ENCODE peak calls at places on chromosomes 2 and 18, in five cellular contexts. I is IMR-90, J is psoas muscle, S is gastrocnemius medialis, K is mucosa of descending colon. W is an unnamed sample.

GRCh38 chr2:1598041-1598710 is 146.1 kb downstream of the PXDN start:
- DNase-seq in I (no peak), J (no peak), S (no peak), K (no peak), W (no peak)

GRCh38 chr2:15981646-15982045 is 41.3 kb downstream of the MYCN start:
- DNase-seq in I (no peak), J (no peak), S (no peak), K (no peak), W (no peak)

GRCh38 chr2:37379881-37380296 is 35.5 kb downstream of the QPCT start:
- DNase-seq in I (no peak), J (no peak), S (no peak), K (no peak), W (no peak)

GRCh38 chr18:7272268-7273049 is 41.6 kb downstream of the LRRC30 start:
- DNase-seq in I (peak; percentile 61), J (peak; percentile 69), S (peak; percentile 22), K (peak; percentile 27), W (peak; percentile 72)

GRCh38 chr2:98710709-98711108 is 20.2 kb downstream of the MGAT4A start:
- DNase-seq in I (no peak), J (no peak), S (no peak), K (no peak), W (no peak)

GRCh38 chr2:231197741-231198290 is 615 bp upstream of the ARMC9 start:
- DNase-seq in I (no peak), J (no peak), S (no peak), K (no peak), W (no peak)

GRCh38 chr18:79713341-79713740 is 33.7 kb downstream of the CTDP1 start:
- DNase-seq in I (no peak), J (no peak), S (no peak), K (no peak), W (no peak)

GRCh38 chr2:181058378-181059269 is 78.2 kb downstream of the UBE2E3 start:
- DNase-seq in I (peak; percentile 29), J (no peak), S (no peak), K (no peak), W (no peak)

GRCh38 chr2:1593371-1594205 is 150.7 kb downstream of the PXDN start:
- DNase-seq in I (peak; percentile 89), J (peak; percentile 66), S (no peak), K (no peak), W (peak; percentile 43)

GRCh38 chr18:76476665-76477561 is 18.1 kb downstream of the ZNF516 start:
- DNase-seq in I (peak; percentile 97), J (no peak), S (no peak), K (no peak), W (no peak)

GRCh38 chr2:236334122-236334876 is 70.1 kb upstream of the ASB18 start:
- DNase-seq in I (no peak), J (peak; percentile 74), S (no peak), K (no peak), W (no peak)

GRCh38 chr18:37501136-37501535 is 64.5 kb downstream of the CELF4 start:
- DNase-seq in I (no peak), J (no peak), S (no peak), K (no peak), W (no peak)

GRCh38 chr18:30682667-30683066 is 359.9 kb downstream of the DSC3 start:
- DNase-seq in I (no peak), J (no peak), S (no peak), K (no peak), W (no peak)

GRCh38 chr2:197908191-197908590 is 103.8 kb downstream of the PLCL1 start:
- DNase-seq in I (no peak), J (no peak), S (no peak), K (no peak), W (no peak)

GRCh38 chr18:55404811-55405654 is 183.0 kb downstream of the TCF4 start:
- DNase-seq in I (no peak), J (no peak), S (no peak), K (no peak), W (no peak)

GRCh38 chr18:3499498-3499897 is 49.5 kb downstream of the TGIF1 start:
- DNase-seq in I (no peak), J (no peak), S (no peak), K (no peak), W (no peak)

GRCh38 chr2:153005051-153005450 is 286.6 kb downstream of the ARL6IP6 start:
- DNase-seq in I (no peak), J (no peak), S (no peak), K (no peak), W (no peak)

GRCh38 chr2:128195435-128195984 is 104.5 kb downstream of the UGGT1 start:
- DNase-seq in I (no peak), J (no peak), S (no peak), K (no peak), W (no peak)

GRCh38 chr2:191991442-191991841 is 144.6 kb upstream of the CAVIN2 start:
- DNase-seq in I (no peak), J (no peak), S (no peak), K (no peak), W (no peak)

GRCh38 chr2:4674007-4674406 is 970.6 kb downstream of the DCDC2C start:
- DNase-seq in I (no peak), J (no peak), S (no peak), K (no peak), W (no peak)

GRCh38 chr2:236985940-236986339 is 99.7 kb upstream of the COPS8 start:
- DNase-seq in I (no peak), J (no peak), S (no peak), K (no peak), W (no peak)

GRCh38 chr2:239444626-239445625 is 44.1 kb upstream of the HDAC4 start:
- DNase-seq in I (no peak), J (peak; percentile 81), S (no peak), K (no peak), W (peak; percentile 82)

GRCh38 chr18:45993441-45993840 is 26.3 kb upstream of the EPG5 start:
- DNase-seq in I (peak; percentile 91), J (no peak), S (no peak), K (no peak), W (no peak)

GRCh38 chr18:9319333-9319732 is 15.2 kb upstream of the TWSG1 start:
- DNase-seq in I (peak; percentile 70), J (no peak), S (no peak), K (no peak), W (no peak)

GRCh38 chr2:173952267-173953046 is 12.7 kb downstream of the SP3 start:
- DNase-seq in I (no peak), J (no peak), S (no peak), K (no peak), W (no peak)
- H3K4me1 ChIP-seq in I (peaks cover 4% of the 10 kb centered on the region), J (peaks cover 81% of the 10 kb centered on the region), S (peaks cover 85% of the 10 kb centered on the region), K (peaks cover 48% of the 10 kb centered on the region), W (peaks cover 91% of the 10 kb centered on the region)

DNA sequence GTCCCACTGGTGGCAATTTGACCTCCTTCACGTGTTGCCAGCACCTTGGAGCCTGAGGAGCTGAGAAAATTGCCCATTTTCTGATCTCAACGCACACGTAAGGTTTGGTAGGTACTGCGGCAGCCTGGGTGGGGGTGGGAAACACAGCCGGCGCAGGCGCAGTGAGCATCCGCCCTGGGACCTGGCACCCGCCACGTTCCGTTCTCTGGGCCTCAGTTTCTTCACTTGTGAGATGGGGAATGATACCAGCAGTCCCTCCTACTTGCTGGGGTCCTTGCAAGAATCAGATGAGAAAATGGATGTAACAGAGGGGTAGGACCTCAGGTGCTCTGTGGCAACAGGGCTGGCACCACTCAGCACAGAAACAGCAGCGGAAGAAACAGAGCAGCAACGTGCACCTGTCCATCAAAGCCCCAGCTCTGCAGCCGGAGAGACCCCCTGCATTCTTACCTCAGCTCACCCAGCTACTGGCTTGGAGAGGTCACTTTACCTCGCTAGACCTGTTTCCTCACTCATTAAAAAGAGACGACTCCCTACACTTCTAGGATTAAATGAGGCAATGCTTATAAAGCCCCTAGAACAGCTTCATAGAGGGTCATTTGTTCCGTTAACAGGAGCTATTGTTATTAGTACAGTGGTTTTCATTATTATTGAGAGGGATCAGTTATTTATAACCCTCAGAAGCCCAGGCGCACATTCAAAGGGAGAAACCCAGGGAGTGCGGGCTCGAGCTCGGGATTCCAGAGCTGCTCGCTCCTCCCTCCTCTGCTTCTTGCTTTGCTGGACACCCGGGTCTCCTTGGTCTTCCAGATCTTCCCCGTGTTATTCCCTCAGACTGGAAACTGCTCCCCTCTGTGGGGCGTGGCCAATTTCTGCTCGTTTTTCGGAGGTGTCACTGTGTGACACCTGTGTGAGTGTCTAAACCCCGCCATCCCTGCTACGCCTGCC is 457.9 kb upstream of the ID2 start:
- DNase-seq in I (no peak), J (no peak), S (no peak), K (no peak), W (no peak)
- TF ChIP-seq CTCF in I (no peak), J (no peak), S (no peak), K (no peak), W (no peak)

DNA sequence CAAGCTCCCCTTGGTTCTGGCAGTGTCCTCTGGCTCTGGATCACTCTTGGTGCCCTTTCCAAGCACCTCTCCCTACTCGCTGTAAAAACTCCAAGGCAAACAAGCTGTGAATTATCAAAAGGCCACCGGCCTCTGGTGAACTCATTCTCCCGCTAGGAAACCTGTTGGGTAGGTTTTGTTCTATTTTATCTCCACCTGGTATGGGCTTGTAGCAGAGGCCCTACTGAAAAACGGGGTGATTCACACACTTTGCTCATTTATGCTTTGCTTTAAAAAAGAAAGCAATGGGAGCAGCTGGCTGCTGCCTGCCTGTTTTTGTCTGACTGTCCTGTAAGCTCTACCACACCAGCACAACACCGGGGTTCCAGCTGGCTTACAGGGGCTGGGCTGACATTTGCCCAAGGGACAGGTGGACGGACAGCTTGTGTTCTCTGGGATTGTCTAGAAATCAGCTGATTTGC is 56.8 kb downstream of the SH3BP4 start:
- DNase-seq in I (no peak), J (peak; percentile 18), S (no peak), K (no peak), W (no peak)
- H3K4me1 ChIP-seq in I (peaks cover 46% of the 10 kb centered on the region), J (peaks cover 25% of the 10 kb centered on the region), S (peaks cover 46% of the 10 kb centered on the region), K (peaks cover 45% of the 10 kb centered on the region), W (peaks cover 35% of the 10 kb centered on the region)

DNA sequence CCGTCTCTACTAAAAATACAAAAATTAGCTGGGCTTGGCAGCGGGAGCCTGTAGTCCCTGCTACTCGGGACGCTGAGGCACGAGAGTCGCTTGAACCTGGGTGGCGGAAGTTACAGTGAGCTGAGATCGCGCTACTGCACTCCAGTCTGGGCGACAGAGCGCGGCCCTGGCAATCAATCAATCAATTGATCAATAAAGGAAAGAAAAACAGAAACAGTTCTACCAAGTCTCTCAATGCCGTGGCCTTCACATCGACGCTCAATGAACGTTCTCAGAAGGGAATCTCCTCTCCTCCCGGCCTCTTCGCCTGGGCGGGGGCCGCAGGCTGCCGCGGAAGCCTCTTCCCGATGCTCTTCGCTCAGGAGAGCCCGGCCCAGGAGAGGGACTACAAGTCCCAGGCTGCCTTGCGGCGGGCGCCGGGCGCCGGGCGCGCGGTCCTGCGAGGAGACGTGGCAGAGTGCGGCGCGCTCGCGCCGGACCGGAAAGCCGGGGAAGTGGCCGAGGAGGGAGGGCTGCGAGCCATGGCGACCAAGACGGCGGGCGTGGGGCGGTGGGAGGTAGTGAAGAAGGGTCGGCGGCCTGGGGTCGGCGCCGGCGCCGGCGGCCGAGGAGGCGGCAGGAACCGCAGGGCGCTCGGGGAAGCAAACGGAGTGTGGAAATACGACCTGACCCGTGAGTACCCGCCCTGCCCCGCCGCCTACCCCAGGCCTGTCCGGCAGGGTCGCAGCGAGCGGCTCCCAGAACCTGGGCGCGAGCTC is at the start of gene TMEM214:
- DNase-seq in I (peak; percentile 89), J (peak; percentile 95), S (peak; percentile 75), K (peak; percentile 94), W (peak; percentile 94)
- TF ChIP-seq CTCF in I (no peak), J (no peak), S (no peak), K (no peak), W (no peak)

W was measured in lower lobe of right lung.